ENCODE peak calls at places on chromosomes 16 and 17, in eight cellular contexts. Q is NT2/D1; M is A172; R is prostate gland; S is central memory CD4-positive, alpha-beta T cell; E is NCI-H524; H is anterior cingulate cortex; P is NCI-H1105. L is an unnamed sample.

GRCh38 chr16:53191413-53191812 is 136.6 kb downstream of the CHD9 start:
- DNase-seq in Q (no peak), M (no peak), R (no peak), S (no peak), E (no peak), H (no peak), P (no peak), L (no peak)

GRCh38 chr17:7173687-7174602 is 5.2 kb downstream of the ASGR1 start:
- DNase-seq in Q (no peak), M (no peak), R (peak), S (peak), E (no peak), H (no peak), P (no peak), L (peak)

GRCh38 chr16:67860589-67861398 is 12.1 kb upstream of the EDC4 start:
- DNase-seq in Q (no peak), M (peak), R (no peak), S (no peak), E (no peak), H (no peak), P (no peak), L (no peak)

GRCh38 chr17:80961931-80962330 is 29.7 kb upstream of the CHMP6 start:
- DNase-seq in Q (no peak), M (no peak), R (no peak), S (no peak), E (no peak), H (no peak), P (no peak), L (no peak)

GRCh38 chr17:65064452-65065019 is 8.0 kb upstream of the GNA13 start:
- DNase-seq in Q (no peak), M (peak), R (peak), S (no peak), E (no peak), H (no peak), P (no peak), L (no peak)

GRCh38 chr17:50361561-50362480 is 11.2 kb downstream of the MRPL27 start:
- DNase-seq in Q (peak), M (peak), R (peak), S (peak), E (peak), H (peak), P (no peak), L (no peak)

GRCh38 chr16:64830653-64831052 is 291.2 kb downstream of the CDH11 start:
- DNase-seq in Q (no peak), M (no peak), R (no peak), S (no peak), E (no peak), H (no peak), P (no peak), L (no peak)

GRCh38 chr16:65372171-65372570 is 250.3 kb upstream of the CDH11 start:
- DNase-seq in Q (no peak), M (no peak), R (no peak), S (no peak), E (no peak), H (no peak), P (no peak), L (no peak)

GRCh38 chr16:71648921-71649320 is 22.9 kb downstream of the MARVELD3 start:
- DNase-seq in Q (no peak), M (no peak), R (no peak), S (no peak), E (no peak), H (no peak), P (no peak), L (no peak)

GRCh38 chr17:79991924-79992656 is 43.6 kb downstream of the TBC1D16 start:
- DNase-seq in Q (no peak), M (no peak), R (peak), S (no peak), E (peak), H (no peak), P (peak), L (no peak)

GRCh38 chr17:82244413-82245140 is 15.7 kb downstream of the SLC16A3 start:
- DNase-seq in Q (no peak), M (no peak), R (no peak), S (no peak), E (no peak), H (no peak), P (no peak), L (no peak)

GRCh38 chr17:35799942-35800341 is 4.5 kb upstream of the MMP28 start:
- DNase-seq in Q (no peak), M (peak), R (peak), S (no peak), E (no peak), H (no peak), P (peak), L (no peak)

GRCh38 chr17:40866838-40867237 is at the start of gene KRT12:
- DNase-seq in Q (no peak), M (no peak), R (no peak), S (no peak), E (no peak), H (no peak), P (no peak), L (no peak)

GRCh38 chr17:20774472-20775135 is 195.1 kb downstream of the CDRT15L2 start:
- DNase-seq in Q (no peak), M (no peak), R (no peak), S (no peak), E (no peak), H (no peak), P (no peak), L (no peak)

GRCh38 chr17:45189002-45189401 is 27.3 kb downstream of the HEXIM2 start:
- DNase-seq in Q (no peak), M (no peak), R (no peak), S (no peak), E (no peak), H (no peak), P (no peak), L (no peak)

GRCh38 chr17:29150191-29150590 is 30.0 kb downstream of the MYO18A start:
- DNase-seq in Q (no peak), M (no peak), R (peak), S (no peak), E (no peak), H (no peak), P (no peak), L (no peak)

GRCh38 chr17:20174588-20175265 is 165.6 kb downstream of the SPECC1 start:
- DNase-seq in Q (no peak), M (peak), R (no peak), S (no peak), E (no peak), H (no peak), P (no peak), L (no peak)

GRCh38 chr16:79599837-79600635 is 501 bp downstream of the MAF start:
- DNase-seq in Q (peak), M (no peak), R (peak), S (peak), E (peak), H (no peak), P (peak), L (peak)

GRCh38 chr17:75647061-75647460 is 13.8 kb downstream of the SMIM5 start:
- DNase-seq in Q (no peak), M (no peak), R (no peak), S (no peak), E (no peak), H (no peak), P (no peak), L (no peak)

GRCh38 chr17:2171725-2172446 is 117.0 kb downstream of the HIC1 start:
- DNase-seq in Q (no peak), M (peak), R (peak), S (no peak), E (no peak), H (no peak), P (no peak), L (no peak)

GRCh38 chr17:45301674-45302073 is 15.1 kb downstream of the MAP3K14 start:
- DNase-seq in Q (no peak), M (no peak), R (no peak), S (no peak), E (no peak), H (no peak), P (no peak), L (no peak)

GRCh38 chr17:45813051-45813731 is 29.1 kb downstream of the CRHR1 start:
- DNase-seq in Q (peak), M (no peak), R (no peak), S (no peak), E (peak), H (peak), P (no peak), L (no peak)

GRCh38 chr17:50206604-50207293 is 5.3 kb upstream of the COL1A1 start:
- DNase-seq in Q (no peak), M (no peak), R (no peak), S (no peak), E (peak), H (no peak), P (peak), L (no peak)

GRCh38 chr17:28973414-28973813 is 22.1 kb upstream of the PHF12 start:
- DNase-seq in Q (no peak), M (peak), R (no peak), S (no peak), E (peak), H (no peak), P (peak), L (no peak)

GRCh38 chr17:78844301-78845005 is 3.8 kb upstream of the USP36 start:
- DNase-seq in Q (no peak), M (peak), R (no peak), S (no peak), E (no peak), H (no peak), P (no peak), L (no peak)

GRCh38 chr16:21301168-21301894 is 23.2 kb upstream of the CRYM start:
- DNase-seq in Q (no peak), M (peak), R (peak), S (peak), E (peak), H (no peak), P (peak), L (no peak)

GRCh38 chr17:50133769-50134099 is 3.8 kb upstream of the SAMD14 start:
- DNase-seq in Q (no peak), M (no peak), R (no peak), S (no peak), E (peak), H (no peak), P (no peak), L (no peak)

GRCh38 chr16:57519796-57520360 is 16.5 kb downstream of the CCDC102A start:
- DNase-seq in Q (no peak), M (peak), R (peak), S (peak), E (peak), H (peak), P (peak), L (peak)

GRCh38 chr17:1294157-1294717 is 14.8 kb downstream of the TRARG1 start:
- DNase-seq in Q (no peak), M (no peak), R (no peak), S (peak), E (no peak), H (no peak), P (no peak), L (peak)

GRCh38 chr17:45311762-45312476 is 4.9 kb downstream of the MAP3K14 start:
- DNase-seq in Q (no peak), M (peak), R (peak), S (peak), E (no peak), H (no peak), P (no peak), L (peak)

GRCh38 chr17:4340914-4341615 is 25.4 kb downstream of the UBE2G1 start:
- DNase-seq in Q (no peak), M (no peak), R (no peak), S (no peak), E (no peak), H (no peak), P (no peak), L (no peak)

GRCh38 chr17:50170662-50171370 is 5.0 kb downstream of the SGCA start:
- DNase-seq in Q (no peak), M (peak), R (no peak), S (no peak), E (no peak), H (no peak), P (no peak), L (no peak)

L was measured in T-helper 17 cell.